ENCODE peak calls at places on chromosomes 2 and 18, in four cellular contexts. Z, W, Q and A are unnamed samples.

GRCh38 chr2:239259173-239259572 is 141.6 kb downstream of the HDAC4 start:
- DNase-seq in Z (no peak), W (no peak), Q (no peak), A (no peak)

GRCh38 chr2:203809084-203809521 is 58.5 kb upstream of the CTLA4 start:
- DNase-seq in Z (no peak), W (no peak), Q (no peak), A (no peak)

GRCh38 chr2:9373505-9373904 is 49.8 kb downstream of the ITGB1BP1 start:
- DNase-seq in Z (no peak), W (no peak), Q (no peak), A (no peak)

GRCh38 chr2:113920996-113921395 is 31.1 kb downstream of the ACTR3 start:
- DNase-seq in Z (no peak), W (no peak), Q (no peak), A (no peak)

GRCh38 chr2:214019229-214019972 is 391.5 kb upstream of the VWC2L start:
- DNase-seq in Z (peak), W (no peak), Q (no peak), A (no peak)

GRCh38 chr2:218286570-218287459 is 5.5 kb downstream of the TMBIM1 start:
- DNase-seq in Z (peak), W (peak), Q (peak), A (no peak)

GRCh38 chr2:146123714-146124113 is 1603.8 kb upstream of the ZEB2 start:
- DNase-seq in Z (no peak), W (no peak), Q (no peak), A (no peak)

GRCh38 chr2:215611609-215612386 is 175.9 kb upstream of the FN1 start:
- DNase-seq in Z (no peak), W (no peak), Q (no peak), A (no peak)

GRCh38 chr2:17800693-17801458 is 15.4 kb upstream of the MSGN1 start:
- DNase-seq in Z (no peak), W (peak), Q (no peak), A (no peak)

GRCh38 chr2:68693947-68694346 is 40.7 kb upstream of the ARHGAP25 start:
- DNase-seq in Z (no peak), W (no peak), Q (no peak), A (no peak)

GRCh38 chr18:31486165-31486564 is 11.8 kb upstream of the DSG2 start:
- DNase-seq in Z (no peak), W (no peak), Q (no peak), A (no peak)

GRCh38 chr2:62578837-62579640 is 73.0 kb upstream of the TMEM17 start:
- DNase-seq in Z (peak), W (no peak), Q (no peak), A (no peak)

GRCh38 chr2:237315170-237315880 is 98.6 kb downstream of the COL6A3 start:
- DNase-seq in Z (peak), W (no peak), Q (no peak), A (no peak)

GRCh38 chr2:200590090-200590489 is 4.3 kb downstream of the AOX1 start:
- DNase-seq in Z (no peak), W (no peak), Q (no peak), A (no peak)

GRCh38 chr18:72283148-72283925 is 260.8 kb downstream of the CBLN2 start:
- DNase-seq in Z (no peak), W (no peak), Q (no peak), A (no peak)

GRCh38 chr2:195606179-195606578 is 50.8 kb upstream of the SLC39A10 start:
- DNase-seq in Z (no peak), W (no peak), Q (no peak), A (no peak)

GRCh38 chr2:29278964-29279363 is 163.7 kb downstream of the CLIP4 start:
- DNase-seq in Z (no peak), W (no peak), Q (no peak), A (no peak)

GRCh38 chr2:151357359-151357758 is at the start of gene TNFAIP6:
- DNase-seq in Z (peak), W (no peak), Q (no peak), A (no peak)
- H3K4me3 ChIP-seq in Z (peak), W (no peak), Q (no peak), A (no peak)

DNA sequence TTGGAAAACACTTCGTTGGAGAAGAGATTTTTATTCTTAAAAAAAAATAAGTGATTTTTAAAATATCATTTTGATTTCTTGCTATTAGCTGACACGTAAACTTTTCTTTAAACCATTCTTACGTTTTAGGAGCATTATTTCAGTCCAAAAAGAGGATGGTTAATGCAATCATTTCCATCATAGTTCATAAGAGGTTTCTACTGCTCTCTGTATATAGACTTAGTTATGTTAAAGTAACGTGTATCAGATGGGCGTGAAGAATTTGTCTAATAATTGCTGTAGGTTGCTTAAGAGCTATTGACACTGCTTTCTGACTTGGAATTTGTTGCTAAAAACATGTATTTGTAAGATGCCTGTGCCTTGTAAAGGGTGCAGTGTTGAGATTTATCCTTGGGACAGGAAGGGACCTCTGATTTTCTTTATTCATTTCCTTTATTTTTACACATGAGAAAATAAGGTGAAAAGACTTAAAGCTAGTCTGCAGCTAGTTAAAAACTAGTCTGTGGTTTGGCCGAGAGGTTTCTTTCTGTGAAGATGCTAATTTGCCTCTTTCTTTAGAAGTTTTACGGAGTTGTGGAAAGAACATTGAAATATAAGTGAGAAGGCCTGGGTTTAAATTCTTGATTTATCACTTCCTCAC is 2.9 kb downstream of the ANKRD12 start:
- DNase-seq in Z (no peak), W (no peak), Q (no peak), A (no peak)
- H3K4me3 ChIP-seq in Z (no peak), W (no peak), Q (peak), A (no peak)

GRCh38 chr2:241560883-241561474 is 2.4 kb downstream of the BOK start:
- DNase-seq in Z (no peak), W (no peak), Q (no peak), A (no peak)
- H3K4me3 ChIP-seq in Z (peak), W (no peak), Q (no peak), A (no peak)

GRCh38 chr2:176068037-176068832 is 15.5 kb downstream of the EVX2 start:
- DNase-seq in Z (no peak), W (peak), Q (no peak), A (no peak)

GRCh38 chr2:176067587-176068002 is 16.2 kb downstream of the EVX2 start:
- DNase-seq in Z (no peak), W (no peak), Q (no peak), A (no peak)

GRCh38 chr2:176063958-176064357 is 19.8 kb downstream of the EVX2 start:
- DNase-seq in Z (no peak), W (no peak), Q (no peak), A (no peak)

GRCh38 chr2:176071330-176072291 is 12.2 kb downstream of the EVX2 start:
- DNase-seq in Z (no peak), W (peak), Q (no peak), A (no peak)

GRCh38 chr2:176066645-176067586 is 16.8 kb downstream of the EVX2 start:
- DNase-seq in Z (no peak), W (peak), Q (no peak), A (no peak)
- H3K4me3 ChIP-seq in Z (no peak), W (peak), Q (no peak), A (no peak)

DNA sequence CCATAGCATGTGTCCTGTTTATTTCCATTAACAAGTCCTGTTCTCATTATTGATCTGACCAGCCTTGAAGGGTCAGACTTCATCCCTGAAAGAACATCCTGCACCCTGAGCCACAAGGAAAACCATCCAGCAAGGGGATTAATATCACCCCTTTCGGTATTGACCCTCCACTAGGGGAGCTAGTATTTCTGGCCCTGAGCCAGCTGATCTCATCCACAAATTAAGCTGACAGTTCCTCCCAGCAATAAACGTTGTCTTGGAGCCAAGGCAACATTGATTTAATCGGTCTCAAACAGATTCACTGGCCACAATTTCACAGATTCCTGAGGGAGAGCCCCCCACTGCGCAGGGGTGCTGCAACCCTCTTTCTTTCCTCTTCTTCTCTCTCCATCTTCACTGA is 353.1 kb upstream of the FANCL start:
- DNase-seq in Z (no peak), W (no peak), Q (no peak), A (no peak)
- H3K4me3 ChIP-seq in Z (no peak), W (no peak), Q (no peak), A (no peak)

GRCh38 chr2:181462032-181462431 is 4.8 kb downstream of the ITGA4 start:
- DNase-seq in Z (no peak), W (no peak), Q (no peak), A (no peak)
- H3K4me3 ChIP-seq in Z (no peak), W (no peak), Q (peak), A (no peak)

GRCh38 chr2:19868224-19868623 is 33.6 kb downstream of the TTC32 start:
- DNase-seq in Z (no peak), W (no peak), Q (no peak), A (no peak)
- H3K4me3 ChIP-seq in Z (peak), W (peak), Q (peak), A (peak)